ENCODE peak calls at places on chromosomes 5 and 9, in eight cellular contexts. U, P, D, S, M, W, T and I are unnamed samples.

GRCh38 chr5:132774896-132775295 is 2.1 kb downstream of the SEPTIN8 start:
- DNase-seq in U (no peak), P (no peak), D (no peak), S (no peak), M (no peak), W (no peak), T (no peak), I (no peak)

GRCh38 chr5:2742921-2743679 is 8.4 kb downstream of the IRX2 start:
- DNase-seq in U (peak; percentile 18), P (no peak), D (no peak), S (no peak), M (peak; percentile 61), W (no peak), T (no peak), I (no peak)

GRCh38 chr5:139696894-139697658 is 48.9 kb downstream of the CXXC5 start:
- DNase-seq in U (peak; percentile 97), P (peak; percentile 64), D (no peak), S (peak; percentile 88), M (peak; percentile 76), W (no peak), T (peak; percentile 82), I (no peak)

GRCh38 chr5:10973316-10973715 is 212.3 kb upstream of the DAP start:
- DNase-seq in U (no peak), P (no peak), D (no peak), S (no peak), M (no peak), W (no peak), T (no peak), I (no peak)

GRCh38 chr9:86534572-86535258 is 180.5 kb upstream of the TUT7 start:
- DNase-seq in U (peak; percentile 27), P (no peak), D (peak; percentile 41), S (peak; percentile 90), M (no peak), W (no peak), T (no peak), I (no peak)

GRCh38 chr9:133716564-133717112 is 21.5 kb downstream of the SARDH start:
- DNase-seq in U (no peak), P (no peak), D (no peak), S (no peak), M (no peak), W (no peak), T (no peak), I (no peak)

GRCh38 chr5:16740046-16740445 is 123.2 kb upstream of the RETREG1 start:
- DNase-seq in U (no peak), P (no peak), D (no peak), S (no peak), M (peak; percentile 66), W (no peak), T (no peak), I (no peak)

GRCh38 chr9:134112561-134112960 is 23.3 kb upstream of the WDR5 start:
- DNase-seq in U (no peak), P (no peak), D (no peak), S (no peak), M (no peak), W (no peak), T (no peak), I (no peak)

GRCh38 chr5:28344803-28345433 is 1306.5 kb upstream of the CDH9 start:
- DNase-seq in U (peak; percentile 55), P (no peak), D (no peak), S (no peak), M (peak; percentile 77), W (peak; percentile 23), T (no peak), I (no peak)

GRCh38 chr9:128706045-128706444 is 3.7 kb downstream of the PKN3 start:
- DNase-seq in U (no peak), P (no peak), D (no peak), S (no peak), M (no peak), W (no peak), T (no peak), I (no peak)

GRCh38 chr9:89919171-89919681 is 314.4 kb downstream of the GADD45G start:
- DNase-seq in U (no peak), P (no peak), D (no peak), S (no peak), M (peak; percentile 72), W (peak; percentile 57), T (no peak), I (no peak)

GRCh38 chr5:108521841-108522506 is 140.1 kb upstream of the FBXL17 start:
- DNase-seq in U (peak; percentile 65), P (no peak), D (peak; percentile 44), S (peak; percentile 78), M (peak; percentile 74), W (peak; percentile 85), T (no peak), I (no peak)

GRCh38 chr9:128162215-128163026 is 2.4 kb downstream of the BBLN start:
- DNase-seq in U (peak; percentile 25), P (no peak), D (no peak), S (peak; percentile 59), M (no peak), W (no peak), T (no peak), I (no peak)

GRCh38 chr9:17477816-17478215 is 101.0 kb upstream of the SH3GL2 start:
- DNase-seq in U (no peak), P (no peak), D (no peak), S (no peak), M (no peak), W (no peak), T (no peak), I (no peak)

GRCh38 chr5:170747357-170747756 is 36.2 kb upstream of the GABRP start:
- DNase-seq in U (no peak), P (no peak), D (no peak), S (no peak), M (no peak), W (no peak), T (no peak), I (no peak)

GRCh38 chr9:114383866-114384231 is 3.9 kb downstream of the AKNA start:
- DNase-seq in U (no peak), P (no peak), D (no peak), S (no peak), M (no peak), W (no peak), T (no peak), I (no peak)

GRCh38 chr5:124512236-124512635 is 234.2 kb downstream of the ZNF608 start:
- DNase-seq in U (no peak), P (no peak), D (no peak), S (peak; percentile 30), M (no peak), W (no peak), T (no peak), I (no peak)

GRCh38 chr5:113264061-113264460 is 170.7 kb downstream of the TSSK1B start:
- DNase-seq in U (peak; percentile 74), P (no peak), D (no peak), S (peak; percentile 41), M (no peak), W (no peak), T (no peak), I (no peak)

GRCh38 chr5:157855404-157855994 is 3.4 kb downstream of the CLINT1 start:
- DNase-seq in U (peak; percentile 50), P (no peak), D (peak; percentile 11), S (peak; percentile 74), M (peak; percentile 73), W (peak; percentile 47), T (peak; percentile 14), I (no peak)

GRCh38 chr5:135705230-135705631 is 126.4 kb upstream of the CXCL14 start:
- DNase-seq in U (no peak), P (no peak), D (no peak), S (peak; percentile 25), M (no peak), W (no peak), T (no peak), I (no peak)

GRCh38 chr5:59486508-59486907 is 407.0 kb downstream of the PDE4D start:
- DNase-seq in U (no peak), P (no peak), D (no peak), S (no peak), M (no peak), W (no peak), T (no peak), I (no peak)
- H3K4me3 ChIP-seq in U (no peak overlapping the region), P (no peak overlapping the region), D (no peak overlapping the region), S (no peak overlapping the region), M (no peak overlapping the region), W (no peak overlapping the region), T (no peak overlapping the region), I (no peak overlapping the region)

GRCh38 chr5:149257875-149258705 is 13.6 kb upstream of the AFAP1L1 start:
- DNase-seq in U (peak; percentile 19), P (no peak), D (no peak), S (peak; percentile 65), M (no peak), W (no peak), T (no peak), I (no peak)

GRCh38 chr5:149261246-149261645 is 10.4 kb upstream of the AFAP1L1 start:
- DNase-seq in U (no peak), P (no peak), D (no peak), S (no peak), M (no peak), W (no peak), T (no peak), I (no peak)

GRCh38 chr5:149254506-149254905 is 17.2 kb upstream of the AFAP1L1 start:
- DNase-seq in U (peak; percentile 30), P (no peak), D (no peak), S (peak; percentile 54), M (peak; percentile 52), W (no peak), T (no peak), I (no peak)

GRCh38 chr5:149260761-149261160 is 10.9 kb upstream of the AFAP1L1 start:
- DNase-seq in U (no peak), P (no peak), D (no peak), S (peak; percentile 45), M (no peak), W (no peak), T (no peak), I (no peak)

GRCh38 chr5:149256451-149256850 is 15.2 kb upstream of the AFAP1L1 start:
- DNase-seq in U (no peak), P (no peak), D (no peak), S (no peak), M (no peak), W (no peak), T (no peak), I (no peak)
- TF ChIP-seq CTCF in U (no peak), P (no peak), D (no peak), S (no peak), M (no peak), W (no peak), T (no peak), I (no peak)

GRCh38 chr9:136611119-136611518 is 51.6 kb upstream of the EGFL7 start:
- DNase-seq in U (no peak), P (no peak), D (no peak), S (no peak), M (no peak), W (no peak), T (no peak), I (no peak)
- H3K4me3 ChIP-seq in U (no peak overlapping the region), P (no peak overlapping the region), D (no peak overlapping the region), S (no peak overlapping the region), M (no peak overlapping the region), W (no peak overlapping the region), T (no peak overlapping the region), I (no peak overlapping the region)

DNA sequence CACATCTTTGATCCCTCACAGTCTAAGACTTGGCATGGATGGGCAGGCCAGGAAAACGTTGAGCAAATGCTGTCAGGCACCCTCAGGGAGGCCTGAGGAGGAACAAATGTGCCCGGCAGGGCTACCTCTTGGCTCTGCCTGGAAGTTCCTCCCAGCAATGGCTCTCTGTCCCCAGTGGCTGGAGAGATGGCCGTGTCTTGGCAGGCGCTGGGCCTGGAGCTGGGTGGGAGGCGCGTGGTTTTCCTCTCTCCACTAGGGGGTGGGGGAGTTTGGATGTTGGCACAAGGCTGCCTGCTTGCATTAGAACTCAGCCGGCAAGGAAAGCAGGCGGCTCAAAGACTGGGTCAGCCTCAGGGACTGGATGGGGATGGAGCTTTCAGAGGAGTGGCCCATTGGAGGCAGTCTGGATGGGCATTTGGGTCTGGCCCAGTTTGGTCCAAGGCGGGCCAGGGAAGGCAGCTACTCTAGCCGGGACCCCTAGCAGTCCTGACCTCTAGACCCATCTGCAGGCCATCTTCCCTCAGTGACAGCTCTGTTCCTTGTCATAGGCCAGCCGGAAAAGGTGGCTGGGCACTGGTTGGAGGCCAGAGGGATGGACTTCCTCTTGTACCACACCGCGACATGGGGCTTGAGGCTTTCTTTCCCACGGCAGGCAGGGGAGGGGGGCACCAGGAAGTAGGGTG is 68.2 kb upstream of the STC2 start:
- DNase-seq in U (no peak), P (no peak), D (no peak), S (peak; percentile 37), M (peak; percentile 67), W (no peak), T (no peak), I (no peak)
- TF ChIP-seq CTCF in U (peak; percentile 39), P (no peak), D (peak; percentile 40), S (no peak), M (peak; percentile 58), W (no peak), T (no peak), I (no peak)